ENCODE peak calls at places on chromosomes 3 and 15, in five cellular contexts. N is GM12878, O is K562, C is HepG2, I is SK-N-SH. H is an unnamed sample.

GRCh38 chr15:52466134-52466701 is 62.5 kb downstream of the MYO5A start:
- DNase-seq in O (no peak), C (no peak), I (no peak), N (peak), H (no peak)

GRCh38 chr3:187011915-187012314 is 81.6 kb downstream of the ST6GAL1 start:
- DNase-seq in O (no peak), N (no peak), I (no peak), C (no peak), H (no peak)

GRCh38 chr15:77542491-77543001 is 90.2 kb downstream of the LINGO1 start:
- DNase-seq in O (no peak), C (no peak), I (no peak), N (no peak), H (no peak)

GRCh38 chr3:13408890-13409289 is 11.2 kb downstream of the NUP210 start:
- DNase-seq in N (no peak), I (no peak), O (no peak), C (no peak), H (no peak)

GRCh38 chr15:57510647-57511046 is 81.1 kb upstream of the MYZAP start:
- DNase-seq in C (no peak), O (no peak), N (no peak), I (no peak), H (no peak)

GRCh38 chr15:52284164-52284563 is 11.4 kb downstream of the MYO5C start:
- DNase-seq in I (no peak), O (no peak), N (no peak), C (no peak), H (no peak)

GRCh38 chr3:43964640-43965039 is 273.9 kb downstream of the ABHD5 start:
- DNase-seq in I (no peak), N (no peak), O (no peak), C (no peak), H (no peak)

GRCh38 chr3:152157337-152157736 is 111.4 kb upstream of the MBNL1 start:
- DNase-seq in I (no peak), C (no peak), O (no peak), N (no peak), H (no peak)

GRCh38 chr15:39783244-39783820 is 691 bp upstream of the FSIP1 start:
- DNase-seq in C (no peak), N (no peak), I (no peak), O (no peak), H (no peak)

GRCh38 chr15:69531302-69532027 is 78.8 kb downstream of the RPLP1 start:
- DNase-seq in N (no peak), C (no peak), I (no peak), O (no peak), H (no peak)

GRCh38 chr3:16550305-16550675 is 36.8 kb upstream of the RFTN1 start:
- DNase-seq in I (no peak), N (no peak), O (no peak), C (no peak), H (no peak)

GRCh38 chr3:4948395-4948794 is 30.8 kb upstream of the BHLHE40 start:
- DNase-seq in C (no peak), O (no peak), I (no peak), N (no peak), H (no peak)

GRCh38 chr3:126858401-126858800 is 124.5 kb upstream of the PLXNA1 start:
- DNase-seq in O (no peak), C (no peak), N (no peak), I (no peak), H (no peak)

GRCh38 chr3:196192036-196193001 is 18.9 kb downstream of the ZDHHC19 start:
- DNase-seq in N (peak), O (no peak), C (peak), I (peak), H (no peak)

GRCh38 chr3:12796171-12797123 is at the start of gene CAND2:
- DNase-seq in O (peak), I (peak), N (no peak), C (no peak), H (no peak)

GRCh38 chr15:38072507-38073277 is 138.3 kb downstream of the TMCO5A start:
- DNase-seq in I (peak), N (no peak), O (peak), C (peak), H (peak)

GRCh38 chr3:121295966-121296365 is 249.8 kb downstream of the POLQ start:
- DNase-seq in N (no peak), I (no peak), C (no peak), O (no peak), H (no peak)

GRCh38 chr15:86611392-86612040 is 531.8 kb downstream of the AGBL1 start:
- DNase-seq in O (no peak), I (no peak), C (no peak), N (no peak), H (no peak)

GRCh38 chr3:78112266-78112665 is 1072.4 kb downstream of the ROBO2 start:
- DNase-seq in O (no peak), I (no peak), C (no peak), N (no peak), H (no peak)

GRCh38 chr3:167110906-167111305 is 269.2 kb downstream of the ZBBX start:
- DNase-seq in N (no peak), O (no peak), C (no peak), I (no peak), H (no peak)

GRCh38 chr15:99106417-99107220 is 1.7 kb downstream of the SYNM start:
- DNase-seq in O (no peak), N (no peak), I (no peak), C (no peak), H (no peak)

GRCh38 chr3:75192065-75192658 is 472.0 kb upstream of the FRG2C start:
- DNase-seq in N (no peak), O (peak), I (peak), C (peak), H (peak)

GRCh38 chr3:12758025-12758830 is 831 bp downstream of the TMEM40 start:
- DNase-seq in C (no peak), N (no peak), O (no peak), I (no peak), H (no peak)

GRCh38 chr3:192821161-192821560 is 93.8 kb upstream of the FGF12 start:
- DNase-seq in C (no peak), N (no peak), O (no peak), I (no peak), H (no peak)

GRCh38 chr3:127000792-127001191 is 17.9 kb downstream of the PLXNA1 start:
- DNase-seq in I (no peak), C (no peak), O (no peak), N (no peak), H (no peak)

GRCh38 chr3:42032693-42033349 is 58.3 kb upstream of the TRAK1 start:
- DNase-seq in C (peak), I (peak), O (no peak), N (no peak), H (no peak)

GRCh38 chr3:173402656-173403055 is 5.1 kb downstream of the NLGN1 start:
- DNase-seq in I (no peak), O (no peak), N (no peak), C (no peak), H (no peak)

GRCh38 chr3:27034255-27034654 is 334.9 kb downstream of the NEK10 start:
- DNase-seq in I (no peak), N (no peak), O (no peak), C (no peak), H (no peak)

GRCh38 chr3:170063691-170064090 is 25.9 kb downstream of the GPR160 start:
- DNase-seq in N (no peak), C (no peak), I (no peak), O (no peak), H (no peak)

GRCh38 chr3:150235799-150236198 is 172.3 kb upstream of the TSC22D2 start:
- DNase-seq in I (no peak), C (no peak), O (no peak), N (no peak), H (no peak)

GRCh38 chr3:56054827-56055226 is 413.4 kb downstream of the ERC2 start:
- DNase-seq in I (no peak), O (no peak), C (no peak), N (no peak), H (no peak)

GRCh38 chr15:78421241-78421994 is 16.6 kb upstream of the IREB2 start:
- DNase-seq in O (no peak), N (no peak), C (no peak), I (no peak), H (no peak)

GRCh38 chr3:177594096-177594495 is 396.8 kb upstream of the TBL1XR1 start:
- DNase-seq in O (no peak), N (no peak), I (no peak), C (no peak), H (no peak)

GRCh38 chr15:28989239-28989830 is 103.6 kb downstream of the APBA2 start:
- DNase-seq in O (peak), N (no peak), I (peak), C (no peak), H (no peak)

DNA sequence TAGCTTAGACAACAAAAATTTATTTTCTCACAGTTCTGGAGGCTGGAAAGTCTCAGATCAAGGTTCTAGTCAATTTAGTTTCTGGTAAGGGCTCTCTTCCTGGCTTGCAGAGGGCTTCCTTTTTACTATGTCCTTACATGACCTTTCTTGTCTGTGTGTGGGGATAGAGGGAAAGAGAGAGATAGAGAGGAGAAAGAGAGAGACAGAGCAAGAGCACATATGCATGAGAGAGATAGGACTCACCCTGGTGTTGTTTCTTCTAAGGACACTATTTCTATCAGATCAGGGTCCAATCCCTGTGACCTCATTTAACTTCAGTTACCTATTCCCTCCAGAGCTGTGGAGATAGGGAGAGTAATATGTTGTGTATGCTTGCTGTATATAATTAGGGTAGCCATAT is 44.9 kb upstream of the TEX9 start:
- DNase-seq in O (peak), I (no peak), N (no peak), C (no peak), H (no peak)
- TF ChIP-seq ZBTB33 in O (no peak), I (no peak), N (no peak), C (no peak), H (no peak)

DNA sequence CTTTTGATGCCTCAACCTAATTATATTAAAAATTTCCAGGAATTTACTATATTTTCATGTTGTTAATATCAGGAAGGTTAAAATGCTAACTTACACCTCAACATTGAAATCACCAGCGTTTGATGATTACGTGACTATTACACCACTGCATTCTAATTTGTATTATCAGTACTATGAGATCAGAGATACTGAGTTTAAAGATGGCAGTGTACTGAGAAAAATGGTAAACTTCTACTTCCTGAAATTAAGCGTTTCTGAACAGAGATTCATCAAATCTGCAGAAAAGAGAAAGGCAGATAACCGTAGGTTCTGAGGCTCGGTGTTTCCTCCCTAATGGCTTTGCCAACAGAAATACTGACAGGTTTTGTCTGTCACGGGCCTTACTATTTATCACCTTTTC is 69.9 kb downstream of the CRTC3 start:
- DNase-seq in O (no peak), I (no peak), C (no peak), N (no peak), H (no peak)
- TF ChIP-seq ZBTB33 in O (no peak), I (no peak), C (no peak), N (no peak), H (no peak)

GRCh38 chr3:194740859-194741486 is 55.3 kb downstream of the FAM43A start:
- DNase-seq in C (peak), N (no peak), O (no peak), I (no peak), H (peak)
- TF ChIP-seq ZBTB33 in C (no peak), N (no peak), O (no peak), I (no peak), H (no peak)

GRCh38 chr15:71575474-71576045 is 234.8 kb upstream of the NR2E3 start:
- DNase-seq in O (no peak), C (peak), N (no peak), I (peak), H (no peak)
- TF ChIP-seq ZBTB33 in O (no peak), C (no peak), N (no peak), I (no peak), H (no peak)

DNA sequence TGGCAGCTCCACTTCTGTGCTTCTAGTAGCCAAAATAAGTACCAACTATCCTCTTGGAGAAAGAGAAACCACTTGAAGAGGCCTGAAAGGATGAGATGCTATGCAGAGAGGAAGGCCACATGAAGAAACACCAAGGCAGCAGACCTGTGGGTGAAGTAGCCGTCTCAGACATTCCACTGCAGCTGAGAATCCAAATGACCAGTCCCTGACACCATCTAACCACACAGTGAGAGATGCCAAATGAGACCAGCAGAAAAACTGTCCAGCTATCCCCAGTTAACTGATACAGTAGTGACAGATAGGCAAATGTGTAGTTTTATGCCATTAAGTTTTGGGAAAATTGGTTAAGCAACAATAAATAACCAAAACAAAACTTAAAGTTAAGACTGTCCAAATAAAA is 47.9 kb upstream of the ZSCAN2 start:
- DNase-seq in N (no peak), I (no peak), C (no peak), O (no peak), H (no peak)
- TF ChIP-seq ZBTB33 in N (no peak), I (no peak), C (no peak), O (no peak), H (no peak)

GRCh38 chr15:82648257-82649103 is 1.3 kb upstream of the CPEB1 start:
- DNase-seq in O (no peak), N (no peak), C (no peak), I (peak), H (no peak)

GRCh38 chr15:82647835-82648256 is 683 bp upstream of the CPEB1 start:
- DNase-seq in O (peak), I (peak), N (no peak), C (no peak), H (no peak)

GRCh38 chr15:82646250-82647044 is 716 bp downstream of the CPEB1 start:
- DNase-seq in N (no peak), C (no peak), I (no peak), O (peak), H (no peak)

GRCh38 chr15:82649226-82649999 is 2.2 kb upstream of the CPEB1 start:
- DNase-seq in O (peak), C (no peak), I (no peak), N (peak), H (no peak)

DNA sequence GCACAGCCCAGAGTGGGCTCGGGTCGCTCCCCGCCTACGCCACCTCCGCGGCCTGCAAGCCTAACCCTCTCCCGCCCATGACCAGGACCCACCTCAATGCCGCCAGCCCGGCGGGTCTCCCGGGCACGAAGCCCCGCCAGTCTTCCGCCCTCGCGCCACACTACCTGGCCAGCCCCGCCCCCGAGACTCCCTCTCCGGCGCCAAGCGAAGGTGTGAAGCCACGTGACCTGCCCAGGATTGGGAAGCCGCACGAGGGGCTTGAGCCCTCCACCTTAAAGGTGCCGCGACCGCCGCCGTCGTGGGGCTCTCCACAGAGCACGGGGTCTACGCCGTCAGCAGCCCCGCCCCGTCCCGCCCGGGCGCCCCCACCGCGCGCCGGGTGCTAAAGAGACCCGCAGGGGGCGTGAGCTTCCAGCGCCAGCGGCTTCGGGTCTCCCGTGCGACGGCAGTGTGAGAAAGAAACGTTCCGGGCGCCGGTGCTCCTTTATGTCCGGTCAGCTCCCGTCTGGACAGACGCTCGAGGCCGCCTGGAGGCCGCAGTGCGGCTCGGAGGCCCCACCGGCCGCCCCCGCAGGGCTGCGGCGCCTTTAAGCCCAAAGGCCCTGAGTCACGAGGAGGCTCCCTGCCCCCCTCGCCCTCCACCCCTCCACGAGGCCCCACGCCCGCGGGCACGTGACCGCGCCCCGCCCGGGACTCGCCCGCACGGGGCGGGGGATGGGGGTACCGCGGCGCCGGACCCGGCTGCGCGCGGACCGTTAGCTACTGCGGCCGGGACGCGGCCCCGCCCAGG is at the start of gene CPEB1:
- DNase-seq in C (no peak), N (no peak), O (peak), I (peak), H (no peak)
- TF ChIP-seq ZBTB33 in C (no peak), N (no peak), O (peak), I (no peak), H (no peak)

H was measured in HCT116.